ENCODE peak calls at places on chromosome 16, in five cellular contexts. J is neural crest cell, R is dorsolateral prefrontal cortex, C is lower lobe of right lung, B is heart left ventricle. W is an unnamed sample.

GRCh38 chr16:2584742-2585650 is 47.2 kb downstream of the PDPK1 start:
- DNase-seq in J (no peak), B (peak; percentile 80), R (no peak), C (peak; percentile 36), W (no peak)

GRCh38 chr16:55622930-55623561 is 32.7 kb upstream of the SLC6A2 start:
- DNase-seq in B (no peak), C (no peak), J (no peak), R (no peak), W (no peak)

GRCh38 chr16:24816688-24817087 is 29.1 kb upstream of the SLC5A11 start:
- DNase-seq in B (no peak), R (no peak), J (no peak), C (no peak), W (no peak)

GRCh38 chr16:50879873-50880695 is 138.2 kb downstream of the CYLD start:
- DNase-seq in B (no peak), R (no peak), C (no peak), J (peak; percentile 36), W (no peak)

GRCh38 chr16:70706948-70707465 is 21.2 kb upstream of the MTSS2 start:
- DNase-seq in C (no peak), R (no peak), J (no peak), B (no peak), W (no peak)

GRCh38 chr16:17232487-17232886 is 238.3 kb downstream of the XYLT1 start:
- DNase-seq in B (no peak), R (no peak), C (no peak), J (no peak), W (no peak)

GRCh38 chr16:29710227-29711219 is 31.5 kb downstream of the QPRT start:
- DNase-seq in J (peak; percentile 26), B (no peak), R (no peak), C (peak; percentile 3), W (peak; percentile 66)

GRCh38 chr16:80063028-80063767 is 462.7 kb upstream of the MAF start:
- DNase-seq in R (no peak), J (no peak), C (no peak), B (no peak), W (no peak)

GRCh38 chr16:67254809-67255552 is 6.2 kb downstream of the SLC9A5 start:
- DNase-seq in J (no peak), B (peak; percentile 53), R (peak; percentile 27), C (no peak), W (no peak)

GRCh38 chr16:4346205-4346781 is 4.8 kb downstream of the PAM16 start:
- DNase-seq in J (no peak), B (no peak), R (no peak), C (no peak), W (no peak)

GRCh38 chr16:6016530-6017184 is 919.1 kb upstream of the EEF2KMT start:
- DNase-seq in B (no peak), R (no peak), J (no peak), C (no peak), W (peak; percentile 26)

GRCh38 chr16:19822534-19822933 is 62.1 kb downstream of the GPRC5B start:
- DNase-seq in C (no peak), J (no peak), B (no peak), R (no peak), W (no peak)

GRCh38 chr16:50551243-50551642 is 3.0 kb downstream of the NKD1 start:
- DNase-seq in B (no peak), C (no peak), R (no peak), J (no peak), W (no peak)

GRCh38 chr16:16127469-16128116 is 95.7 kb downstream of the ABCC6 start:
- DNase-seq in B (peak; percentile 59), R (peak; percentile 56), C (peak; percentile 66), J (peak; percentile 70), W (peak; percentile 81)

GRCh38 chr16:8696880-8697279 is 22.5 kb downstream of the ABAT start:
- DNase-seq in J (no peak), B (no peak), C (no peak), R (no peak), W (no peak)

GRCh38 chr16:85891776-85892166 is 7.2 kb upstream of the IRF8 start:
- DNase-seq in R (no peak), B (no peak), J (no peak), C (no peak), W (no peak)

GRCh38 chr16:86391987-86392386 is 118.3 kb upstream of the FOXF1 start:
- DNase-seq in C (no peak), R (no peak), J (no peak), B (no peak), W (no peak)

GRCh38 chr16:86151372-86151950 is 252.5 kb downstream of the IRF8 start:
- DNase-seq in B (no peak), J (no peak), R (no peak), C (no peak), W (no peak)

GRCh38 chr16:81785138-81785924 is 6.2 kb downstream of the PLCG2 start:
- DNase-seq in R (no peak), B (no peak), C (no peak), J (no peak), W (no peak)

GRCh38 chr16:63617990-63618763 is 1503.7 kb downstream of the CDH11 start:
- DNase-seq in C (no peak), B (peak; percentile 65), J (no peak), R (peak; percentile 41), W (no peak)

GRCh38 chr16:61929801-61930200 is 106.4 kb downstream of the CDH8 start:
- DNase-seq in C (no peak), R (no peak), J (no peak), B (no peak), W (no peak)

DNA sequence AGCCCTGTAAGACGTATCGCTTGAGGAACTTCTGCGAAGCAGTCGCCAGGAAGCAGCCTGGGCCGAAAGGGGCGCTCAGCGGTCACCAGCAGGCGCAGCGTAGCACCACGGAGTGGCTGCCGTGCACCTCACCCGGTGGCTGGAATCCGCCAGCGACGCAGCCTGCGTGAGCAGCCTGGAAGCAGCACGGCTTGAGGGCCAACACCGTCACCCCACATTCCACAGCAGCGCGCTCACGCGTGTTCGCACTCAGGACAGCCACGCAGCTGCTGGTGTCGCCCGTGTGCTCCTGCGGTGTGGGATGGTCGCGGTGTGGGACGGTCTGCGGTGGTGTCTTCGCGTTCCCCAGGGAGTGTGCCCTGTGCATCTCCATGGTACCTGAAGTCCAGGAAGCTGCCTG is 9.6 kb downstream of the UBE2I start:
- DNase-seq in J (no peak), C (no peak), R (no peak), B (no peak), W (no peak)
- TF ChIP-seq CTCF in J (no peak), C (no peak), R (no peak), B (no peak), W (no peak)

GRCh38 chr16:7511549-7512260 is 179.1 kb downstream of the RBFOX1 start:
- DNase-seq in R (no peak), J (no peak), C (no peak), B (no peak), W (no peak)

GRCh38 chr16:7509919-7510705 is 177.5 kb downstream of the RBFOX1 start:
- DNase-seq in C (no peak), J (no peak), R (no peak), B (no peak), W (no peak)

GRCh38 chr16:7505495-7505894 is 172.8 kb downstream of the RBFOX1 start:
- DNase-seq in C (no peak), R (no peak), J (no peak), B (no peak), W (no peak)

GRCh38 chr16:7506363-7506762 is 173.7 kb downstream of the RBFOX1 start:
- DNase-seq in B (no peak), R (no peak), C (no peak), J (no peak), W (no peak)

GRCh38 chr16:7508656-7509055 is 176.0 kb downstream of the RBFOX1 start:
- DNase-seq in R (no peak), J (no peak), B (no peak), C (no peak), W (no peak)
- TF ChIP-seq CTCF in R (no peak), J (no peak), B (no peak), C (no peak), W (no peak)

GRCh38 chr16:30949655-30950515 is 1.0 kb downstream of the ORAI3 start:
- DNase-seq in C (peak; percentile 86), B (peak; percentile 93), J (no peak), R (no peak), W (peak; percentile 77)
- TF ChIP-seq CTCF in C (peak; percentile 18), B (no peak), J (no peak), R (no peak), W (peak; percentile 30)

DNA sequence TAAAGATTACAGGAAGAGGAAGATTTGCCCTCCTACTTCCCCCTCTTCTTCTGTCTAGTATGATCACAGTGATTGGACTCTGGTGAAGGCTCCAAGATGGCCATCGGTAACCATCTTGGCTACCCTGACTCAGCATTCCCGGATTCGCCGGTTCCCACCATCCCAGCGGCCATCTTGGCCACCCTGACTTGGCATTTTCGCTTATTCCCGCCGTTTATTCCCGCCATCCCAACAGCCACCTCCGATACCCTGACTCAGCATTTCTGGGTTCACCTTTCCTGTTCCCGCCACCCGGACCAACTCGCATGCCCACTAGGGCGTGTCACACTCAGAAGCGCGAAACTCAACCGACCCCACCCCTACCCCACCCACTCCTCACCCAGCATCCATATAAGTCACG is 95.4 kb upstream of the GRIN2A start:
- DNase-seq in B (no peak), J (no peak), R (no peak), C (no peak), W (no peak)
- TF ChIP-seq CTCF in B (no peak), J (no peak), R (no peak), C (no peak), W (no peak)

DNA sequence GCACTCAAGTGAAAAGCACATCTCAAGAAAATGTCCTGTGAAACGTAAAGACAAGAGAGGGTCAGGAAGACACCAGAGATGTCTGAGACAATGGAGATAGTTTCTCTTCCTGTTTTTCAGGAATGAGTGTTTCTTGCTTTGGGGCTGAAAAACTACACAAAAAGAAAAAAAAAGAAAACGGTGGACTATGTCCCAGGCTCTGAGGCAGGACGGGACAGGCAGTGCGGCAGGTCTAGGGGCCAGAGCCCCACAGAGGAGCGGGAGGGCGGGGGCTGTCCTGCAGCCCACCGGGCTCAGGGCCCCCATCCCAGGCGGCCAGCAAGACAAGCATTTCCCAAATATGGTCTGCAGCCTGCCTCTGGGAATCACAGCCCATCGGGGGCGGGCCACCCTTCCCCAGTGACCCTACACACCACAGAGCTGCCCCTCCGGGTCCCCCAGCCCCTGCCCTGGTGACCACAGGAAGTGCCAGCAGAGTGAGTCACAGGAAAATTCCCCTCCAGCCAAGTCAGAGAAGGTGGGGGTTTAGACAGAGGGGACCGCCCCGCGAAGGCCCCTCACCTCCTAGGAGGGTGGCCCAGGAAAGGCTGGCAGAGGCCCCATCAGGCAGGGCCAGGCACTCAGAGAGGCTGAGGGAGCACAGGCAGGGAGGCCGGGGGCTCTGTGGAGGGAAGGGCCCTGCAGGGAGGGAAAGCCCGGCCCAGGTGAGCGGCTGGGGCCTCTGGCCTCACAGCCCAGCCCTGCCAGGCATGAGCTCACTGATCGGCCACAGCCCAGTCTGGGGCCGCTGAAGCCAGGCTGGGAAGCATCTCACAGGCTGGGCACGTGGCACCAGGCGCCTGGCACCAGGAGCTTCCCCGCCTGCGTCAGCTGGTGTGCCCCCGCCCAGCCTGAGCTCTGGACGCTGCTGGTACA is 6.3 kb downstream of the BCAR1 start:
- DNase-seq in B (peak; percentile 92), C (peak; percentile 83), R (peak; percentile 99), J (no peak), W (peak; percentile 62)
- TF ChIP-seq CTCF in B (no peak), C (no peak), R (no peak), J (no peak), W (no peak)

DNA sequence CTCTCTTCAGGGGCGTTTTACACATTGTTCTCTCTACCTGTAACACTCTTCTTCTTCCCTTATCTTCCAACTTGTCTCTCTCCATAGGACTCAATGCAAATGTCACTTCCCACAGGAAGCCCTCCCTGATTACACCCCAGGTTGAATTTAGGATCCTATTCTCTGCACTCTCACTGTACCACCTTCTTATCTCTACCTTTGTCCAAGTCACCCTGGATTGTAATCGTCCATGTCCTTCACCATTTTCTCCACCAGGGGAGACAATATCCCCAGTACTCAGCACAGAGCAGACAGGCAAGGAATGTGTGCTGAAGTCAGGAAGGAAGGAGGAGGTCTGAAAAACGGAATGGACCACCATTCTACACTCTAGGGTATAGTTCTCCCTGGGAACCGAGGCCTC is 14.1 kb downstream of the C16orf82 start:
- DNase-seq in B (no peak), R (no peak), J (no peak), C (no peak), W (no peak)
- TF ChIP-seq CTCF in B (no peak), R (no peak), J (peak; percentile 56), C (no peak), W (no peak)

W was measured in GM20000.